ENCODE peak calls at places on chromosome 19, in eight cellular contexts. C is stimulated activated CD4-positive, alpha-beta T cell treated with anti-CD3 and anti-CD28 coated beads, Interleukin-15, amount 100 ng/mL, for 1 hour; H is activated CD8-positive, alpha-beta memory T cell treated with anti-CD3 and anti-CD28 coated beads for 1 hour; I is posterior cingulate gyrus; T is non-pigmented ciliary epithelial cell; P is omental fat pad; K is BJ; J is caudate nucleus. E is an unnamed sample.

GRCh38 chr19:5820785-5821184 is 15.9 kb downstream of the NRTN start:
- DNase-seq in C (no peak), H (no peak), I (no peak), T (no peak), P (no peak), K (no peak), J (no peak), E (no peak)

GRCh38 chr19:1252221-1252817 is 3.9 kb downstream of the MIDN start:
- DNase-seq in C (no peak), H (peak; percentile 52), I (peak; percentile 61), T (no peak), P (no peak), K (peak; percentile 81), J (no peak), E (no peak)

GRCh38 chr19:33392341-33393285 is 19.1 kb downstream of the CEBPG start:
- DNase-seq in C (no peak), H (no peak), I (no peak), T (no peak), P (no peak), K (no peak), J (no peak), E (no peak)

GRCh38 chr19:18364826-18365528 is 21.0 kb upstream of the GDF15 start:
- DNase-seq in C (no peak), H (no peak), I (no peak), T (peak; percentile 100), P (no peak), K (peak; percentile 99), J (no peak), E (peak; percentile 90)

GRCh38 chr19:21569497-21569870 is 64.1 kb downstream of the ZNF429 start:
- DNase-seq in C (peak; percentile 43), H (peak; percentile 36), I (peak; percentile 42), T (peak; percentile 4), P (no peak), K (no peak), J (no peak), E (no peak)

GRCh38 chr19:31991984-31992655 is 353.3 kb upstream of the ZNF507 start:
- DNase-seq in C (no peak), H (no peak), I (no peak), T (no peak), P (no peak), K (no peak), J (no peak), E (no peak)

GRCh38 chr19:35194022-35194984 is 34.2 kb downstream of the FAM187B start:
- DNase-seq in C (no peak), H (no peak), I (no peak), T (no peak), P (no peak), K (no peak), J (no peak), E (no peak)

GRCh38 chr19:39499082-39499642 is 415 bp downstream of the DLL3 start:
- DNase-seq in C (no peak), H (no peak), I (no peak), T (no peak), P (no peak), K (no peak), J (no peak), E (no peak)

GRCh38 chr19:55241143-55241934 is 12.8 kb upstream of the TMEM86B start:
- DNase-seq in C (no peak), H (no peak), I (no peak), T (no peak), P (no peak), K (no peak), J (no peak), E (no peak)

GRCh38 chr19:32224371-32225244 is 120.8 kb upstream of the ZNF507 start:
- DNase-seq in C (peak; percentile 57), H (peak; percentile 43), I (peak; percentile 65), T (no peak), P (no peak), K (no peak), J (no peak), E (peak; percentile 77)

GRCh38 chr19:3105641-3106508 is 11.7 kb downstream of the GNA11 start:
- DNase-seq in C (no peak), H (no peak), I (no peak), T (no peak), P (no peak), K (no peak), J (no peak), E (no peak)

GRCh38 chr19:13154911-13155471 is 4.8 kb downstream of the IER2 start:
- DNase-seq in C (peak; percentile 66), H (peak; percentile 69), I (no peak), T (no peak), P (peak; percentile 54), K (no peak), J (no peak), E (peak; percentile 76)

GRCh38 chr19:49874503-49875157 is 2.5 kb downstream of the AKT1S1 start:
- DNase-seq in C (no peak), H (no peak), I (no peak), T (no peak), P (no peak), K (no peak), J (no peak), E (no peak)

GRCh38 chr19:50458396-50459066 is 17.8 kb upstream of the EMC10 start:
- DNase-seq in C (no peak), H (no peak), I (no peak), T (no peak), P (no peak), K (no peak), J (no peak), E (no peak)

GRCh38 chr19:46009530-46010510 is 13.0 kb downstream of the PGLYRP1 start:
- DNase-seq in C (peak; percentile 54), H (peak; percentile 49), I (peak; percentile 86), T (no peak), P (peak; percentile 83), K (no peak), J (no peak), E (peak; percentile 87)

GRCh38 chr19:3760871-3761361 is 576 bp downstream of the APBA3 start:
- DNase-seq in C (no peak), H (no peak), I (no peak), T (no peak), P (no peak), K (no peak), J (no peak), E (no peak)

GRCh38 chr19:13097331-13098258 is 5.1 kb downstream of the LYL1 start:
- DNase-seq in C (no peak), H (no peak), I (no peak), T (no peak), P (peak; percentile 51), K (no peak), J (no peak), E (no peak)

GRCh38 chr19:11485245-11485837 is 4.5 kb upstream of the ELAVL3 start:
- DNase-seq in C (no peak), H (no peak), I (no peak), T (no peak), P (no peak), K (no peak), J (no peak), E (no peak)

GRCh38 chr19:17830567-17831418 is 9.5 kb upstream of the INSL3 start:
- DNase-seq in C (peak; percentile 39), H (peak; percentile 17), I (peak; percentile 84), T (peak; percentile 42), P (no peak), K (no peak), J (no peak), E (no peak)

GRCh38 chr19:56765107-56765506 is 75.4 kb downstream of the PEG3 start:
- DNase-seq in C (no peak), H (no peak), I (peak; percentile 93), T (no peak), P (peak; percentile 49), K (no peak), J (no peak), E (no peak)

GRCh38 chr19:41223431-41224234 is 4.6 kb downstream of the AXL start:
- DNase-seq in C (no peak), H (no peak), I (no peak), T (peak; percentile 75), P (peak; percentile 52), K (peak; percentile 71), J (no peak), E (no peak)

GRCh38 chr19:6616011-6616410 is 25.1 kb upstream of the CD70 start:
- DNase-seq in C (no peak), H (no peak), I (no peak), T (no peak), P (no peak), K (no peak), J (no peak), E (no peak)

GRCh38 chr19:42206871-42207755 is 10.4 kb downstream of the DEDD2 start:
- DNase-seq in C (no peak), H (no peak), I (peak; percentile 12), T (no peak), P (no peak), K (no peak), J (no peak), E (no peak)

GRCh38 chr19:36514012-36514612 is 14.0 kb downstream of the ZNF260 start:
- DNase-seq in C (no peak), H (no peak), I (no peak), T (no peak), P (no peak), K (no peak), J (no peak), E (no peak)

GRCh38 chr19:54133312-54133956 is 4.1 kb upstream of the CNOT3 start:
- DNase-seq in C (no peak), H (no peak), I (no peak), T (no peak), P (no peak), K (no peak), J (no peak), E (no peak)

GRCh38 chr19:6239401-6239844 is 40.4 kb downstream of the MLLT1 start:
- DNase-seq in C (no peak), H (no peak), I (no peak), T (no peak), P (no peak), K (no peak), J (no peak), E (no peak)

GRCh38 chr19:29519931-29520330 is 5.9 kb upstream of the VSTM2B start:
- DNase-seq in C (no peak), H (no peak), I (no peak), T (no peak), P (no peak), K (no peak), J (no peak), E (no peak)

GRCh38 chr19:58544591-58545285 is 874 bp downstream of the TRIM28 start:
- DNase-seq in C (peak; percentile 74), H (peak; percentile 64), I (no peak), T (no peak), P (no peak), K (no peak), J (no peak), E (no peak)

GRCh38 chr19:58145849-58146248 is 4.7 kb downstream of the ZNF329 start:
- DNase-seq in C (no peak), H (no peak), I (no peak), T (no peak), P (no peak), K (no peak), J (no peak), E (no peak)

GRCh38 chr19:50759886-50760285 is 10.4 kb upstream of the GPR32 start:
- DNase-seq in C (no peak), H (no peak), I (no peak), T (no peak), P (no peak), K (no peak), J (no peak), E (no peak)

GRCh38 chr19:34345934-34346333 is 19.1 kb upstream of the GPI start:
- DNase-seq in C (peak; percentile 54), H (peak; percentile 61), I (peak; percentile 83), T (no peak), P (peak; percentile 57), K (no peak), J (peak; percentile 8), E (peak; percentile 77)

GRCh38 chr19:49436381-49437017 is 4.8 kb downstream of the SLC17A7 start:
- DNase-seq in C (peak; percentile 35), H (no peak), I (peak; percentile 43), T (no peak), P (no peak), K (no peak), J (no peak), E (peak; percentile 83)

GRCh38 chr19:31127132-31127967 is 221.9 kb downstream of the TSHZ3 start:
- DNase-seq in C (no peak), H (no peak), I (no peak), T (peak; percentile 94), P (no peak), K (peak; percentile 94), J (no peak), E (no peak)

GRCh38 chr19:1237754-1238372 is at the start of gene CBARP:
- DNase-seq in C (no peak), H (no peak), I (no peak), T (no peak), P (no peak), K (no peak), J (no peak), E (peak; percentile 79)